ENCODE peak calls at places on chromosomes 7 and 10, in five cellular contexts. Y is PC-9, G is IMR-90, D is epithelial cell of esophagus, L is osteoblast. R is an unnamed sample.

GRCh38 chr10:68271104-68271882 is 39.4 kb upstream of the ATOH7 start:
- DNase-seq in Y (no peak), G (peak), D (peak), L (no peak), R (no peak)

GRCh38 chr10:112988839-112989406 is 38.9 kb downstream of the TCF7L2 start:
- DNase-seq in Y (no peak), G (no peak), D (peak), L (no peak), R (no peak)

GRCh38 chr7:151727579-151728285 is 149.2 kb downstream of the PRKAG2 start:
- DNase-seq in Y (peak), G (peak), D (peak), L (peak), R (peak)

GRCh38 chr10:97517778-97518561 is 19.2 kb downstream of the UBTD1 start:
- DNase-seq in Y (peak), G (no peak), D (peak), L (no peak), R (no peak)

GRCh38 chr10:44703241-44704155 is 207.6 kb upstream of the TMEM72 start:
- DNase-seq in Y (no peak), G (peak), D (peak), L (no peak), R (no peak)

GRCh38 chr7:40463449-40463848 is 328.6 kb downstream of the SUGCT start:
- DNase-seq in Y (no peak), G (no peak), D (no peak), L (no peak), R (no peak)

GRCh38 chr7:151008511-151009323 is 15.6 kb downstream of the ATG9B start:
- DNase-seq in Y (no peak), G (no peak), D (peak), L (peak), R (no peak)

GRCh38 chr7:47954231-47954911 is 6.1 kb upstream of the PKD1L1 start:
- DNase-seq in Y (no peak), G (peak), D (no peak), L (no peak), R (no peak)

GRCh38 chr10:45008524-45009161 is 7.9 kb downstream of the ZNF22 start:
- DNase-seq in Y (peak), G (peak), D (peak), L (peak), R (peak)

GRCh38 chr7:21128418-21128817 is 299.5 kb upstream of the SP4 start:
- DNase-seq in Y (no peak), G (no peak), D (peak), L (no peak), R (no peak)

GRCh38 chr7:96670338-96671289 is 39.0 kb downstream of the SEM1 start:
- DNase-seq in Y (no peak), G (no peak), D (no peak), L (no peak), R (no peak)

GRCh38 chr7:135207739-135208416 is 3.4 kb downstream of the WDR91 start:
- DNase-seq in Y (no peak), G (no peak), D (no peak), L (no peak), R (no peak)

GRCh38 chr7:90749262-90749661 is 153.1 kb downstream of the CDK14 start:
- DNase-seq in Y (no peak), G (no peak), D (peak), L (no peak), R (no peak)

GRCh38 chr7:116097365-116098009 is 66.9 kb upstream of the TFEC start:
- DNase-seq in Y (peak), G (peak), D (peak), L (peak), R (no peak)

GRCh38 chr7:78770422-78771410 is 682.8 kb downstream of the MAGI2 start:
- DNase-seq in Y (no peak), G (peak), D (peak), L (no peak), R (no peak)

GRCh38 chr7:148515728-148516715 is 74.5 kb upstream of the C7orf33 start:
- DNase-seq in Y (no peak), G (no peak), D (no peak), L (no peak), R (no peak)

GRCh38 chr10:103053659-103054581 is 135.8 kb downstream of the CNNM2 start:
- DNase-seq in Y (no peak), G (peak), D (peak), L (no peak), R (peak)

GRCh38 chr7:28626629-28627262 is 214.4 kb downstream of the CREB5 start:
- DNase-seq in Y (peak), G (peak), D (peak), L (no peak), R (no peak)

GRCh38 chr10:86439544-86439943 is 72.9 kb upstream of the GRID1 start:
- DNase-seq in Y (no peak), G (peak), D (peak), L (no peak), R (no peak)

GRCh38 chr7:27179030-27179429 is 4.9 kb upstream of the HOXA10 start:
- DNase-seq in Y (no peak), G (no peak), D (no peak), L (peak), R (no peak)

GRCh38 chr10:52019078-52019644 is 294.9 kb upstream of the DKK1 start:
- DNase-seq in Y (no peak), G (no peak), D (no peak), L (no peak), R (no peak)

GRCh38 chr7:133562617-133563016 is 309.7 kb downstream of the EXOC4 start:
- DNase-seq in Y (no peak), G (peak), D (no peak), L (no peak), R (no peak)

GRCh38 chr7:149497467-149498261 is at the start of gene ZNF746:
- DNase-seq in Y (peak), G (peak), D (peak), L (peak), R (peak)

GRCh38 chr10:4662576-4663161 is 163.3 kb upstream of the AKR1E2 start:
- DNase-seq in Y (peak), G (no peak), D (no peak), L (no peak), R (no peak)

GRCh38 chr7:152158801-152159587 is 133.5 kb downstream of the GALNT11 start:
- DNase-seq in Y (no peak), G (no peak), D (peak), L (no peak), R (peak)

GRCh38 chr7:130853503-130854279 is 119.7 kb upstream of the KLF14 start:
- DNase-seq in Y (peak), G (peak), D (peak), L (no peak), R (no peak)

GRCh38 chr10:89207181-89207800 is at the start of gene CH25H:
- DNase-seq in Y (peak), G (peak), D (peak), L (peak), R (no peak)

GRCh38 chr7:141562543-141562942 is 11.3 kb downstream of the AGK start:
- DNase-seq in Y (no peak), G (no peak), D (no peak), L (no peak), R (no peak)

GRCh38 chr7:78634073-78634472 is 819.4 kb downstream of the MAGI2 start:
- DNase-seq in Y (peak), G (no peak), D (peak), L (no peak), R (no peak)

GRCh38 chr10:68900427-68901105 is 549 bp upstream of the DDX50 start:
- DNase-seq in Y (no peak), G (peak), D (no peak), L (peak), R (peak)

GRCh38 chr10:61140765-61141392 is 196.9 kb upstream of the RHOBTB1 start:
- DNase-seq in Y (no peak), G (peak), D (peak), L (peak), R (no peak)

GRCh38 chr10:31134303-31134928 is 102.8 kb upstream of the ZNF438 start:
- DNase-seq in Y (peak), G (peak), D (peak), L (peak), R (peak)

GRCh38 chr10:43265799-43266721 is 805 bp downstream of the RASGEF1A start:
- DNase-seq in Y (peak), G (no peak), D (peak), L (peak), R (no peak)

GRCh38 chr7:109376576-109376975 is 806.9 kb downstream of the DNAJB9 start:
- DNase-seq in Y (no peak), G (no peak), D (peak), L (no peak), R (no peak)

GRCh38 chr10:3702056-3702546 is 82.9 kb downstream of the KLF6 start:
- DNase-seq in Y (no peak), G (no peak), D (no peak), L (no peak), R (no peak)

GRCh38 chr7:55246181-55246580 is 119.0 kb upstream of the LANCL2 start:
- DNase-seq in Y (no peak), G (peak), D (peak), L (no peak), R (no peak)

GRCh38 chr10:99538287-99538917 is 5.7 kb downstream of the NKX2-3 start:
- DNase-seq in Y (no peak), G (no peak), D (no peak), L (no peak), R (no peak)

GRCh38 chr10:99536400-99537254 is 3.9 kb downstream of the NKX2-3 start:
- DNase-seq in Y (no peak), G (no peak), D (no peak), L (peak), R (no peak)

GRCh38 chr10:99535764-99536399 is 3.1 kb downstream of the NKX2-3 start:
- DNase-seq in Y (no peak), G (no peak), D (no peak), L (no peak), R (no peak)

GRCh38 chr10:99539120-99539519 is 6.4 kb downstream of the NKX2-3 start:
- DNase-seq in Y (no peak), G (no peak), D (no peak), L (no peak), R (no peak)

GRCh38 chr10:99537381-99538286 is 4.9 kb downstream of the NKX2-3 start:
- DNase-seq in Y (no peak), G (no peak), D (no peak), L (no peak), R (no peak)
- H3K4me3 ChIP-seq in Y (no peak), G (no peak), D (no peak), L (no peak), R (no peak)

GRCh38 chr7:33062782-33063443 is 337 bp upstream of the NT5C3A start:
- DNase-seq in Y (peak), G (peak), D (peak), L (peak), R (peak)
- TF ChIP-seq CTCF in Y (no peak), G (no peak), D (no peak), L (no peak), R (no peak)

DNA sequence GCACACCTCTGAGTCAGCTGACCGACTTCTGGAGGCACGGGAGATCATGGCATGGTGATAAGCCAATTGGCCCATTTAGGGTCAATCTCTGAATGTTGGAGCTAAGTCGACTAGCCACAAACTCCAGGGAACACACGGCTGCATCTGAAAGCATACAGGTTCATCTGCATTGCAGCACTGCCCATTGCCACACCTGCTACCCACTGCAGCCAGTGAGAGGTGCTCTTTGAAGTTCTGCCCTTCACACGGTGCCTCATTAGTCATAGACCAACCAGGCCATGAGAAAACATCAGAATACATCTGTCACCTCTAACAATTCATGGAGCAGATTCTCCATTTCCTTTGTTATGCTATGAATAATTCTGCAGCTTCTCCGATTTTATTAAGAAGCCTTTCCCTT is 65.6 kb upstream of the FAM204A start:
- DNase-seq in Y (no peak), G (no peak), D (peak), L (no peak), R (no peak)
- H3K4me3 ChIP-seq in Y (no peak), G (no peak), D (no peak), L (no peak), R (no peak)

DNA sequence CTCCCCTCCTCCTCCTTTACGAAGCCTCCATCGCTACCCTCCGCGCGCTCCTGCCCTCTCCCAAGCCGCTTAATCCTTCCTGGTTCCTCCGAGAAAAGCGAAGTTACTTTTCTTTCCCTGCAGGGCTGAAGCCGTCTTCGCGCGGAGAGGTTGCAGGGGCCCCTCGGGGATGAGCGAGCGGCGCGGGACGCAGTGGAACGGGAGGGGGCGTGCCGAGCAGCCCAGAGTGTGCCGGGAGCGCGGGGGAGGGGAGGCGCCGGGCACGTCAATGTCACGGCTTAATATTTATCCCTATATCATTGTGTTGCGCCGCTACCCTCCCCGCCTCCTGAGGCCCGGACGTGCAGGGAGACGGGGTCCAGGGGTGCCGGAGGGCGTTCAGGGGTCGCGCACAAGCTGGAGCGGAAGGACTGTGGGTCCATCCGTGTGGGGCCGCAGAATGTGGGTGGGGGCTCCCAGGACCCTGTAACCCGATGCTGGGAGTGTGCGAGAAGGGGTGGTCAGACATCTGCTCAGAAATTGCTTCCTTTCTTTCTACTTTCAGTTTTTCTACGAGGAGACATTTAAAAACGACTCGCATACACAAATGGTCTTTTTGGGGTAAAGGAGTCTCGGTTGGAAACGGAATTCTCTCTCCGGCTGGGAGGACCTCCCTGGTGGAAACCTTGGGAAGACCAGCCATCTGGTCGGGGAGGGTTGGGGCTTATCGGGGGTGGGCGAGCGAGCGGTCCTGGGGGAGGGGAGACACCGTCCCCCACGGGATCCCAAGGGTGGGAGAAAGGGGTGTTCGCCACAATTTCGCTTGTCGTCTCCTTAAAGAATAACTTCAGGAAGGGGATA is 2.4 kb downstream of the CDK6 start:
- DNase-seq in Y (peak), G (peak), D (peak), L (peak), R (peak)
- TF ChIP-seq CTCF in Y (no peak), G (peak), D (peak), L (no peak), R (peak)

GRCh38 chr10:6388261-6388893 is 185.6 kb downstream of the PFKFB3 start:
- DNase-seq in Y (no peak), G (no peak), D (no peak), L (no peak), R (no peak)
- H3K4me3 ChIP-seq in Y (no peak), G (no peak), D (no peak), L (no peak), R (no peak)